ENCODE peak calls at places on chromosomes 16 and 17, in ten cellular contexts. A is thoracic aorta, C is ovary, N is cardiac fibroblast, J is PC-3, I is lower lobe of right lung, Y is upper lobe of right lung, D is AG09319, K is left ventricle myocardium inferior, R is mammary epithelial cell. F is an unnamed sample.

GRCh38 chr17:17721140-17721668 is 39.9 kb downstream of the RAI1 start:
- DNase-seq in Y (no peak), J (peak), I (no peak), A (no peak), D (no peak), C (no peak), N (no peak), K (no peak), R (no peak), F (no peak)

GRCh38 chr16:4500283-4500682 is 24.1 kb downstream of the HMOX2 start:
- DNase-seq in C (no peak), N (peak), I (no peak), A (no peak), Y (no peak), R (peak), K (no peak), J (peak), D (no peak), F (no peak)

GRCh38 chr16:24668481-24669001 is 60.9 kb upstream of the TNRC6A start:
- DNase-seq in D (peak), C (peak), N (peak), Y (no peak), A (peak), R (peak), J (no peak), K (no peak), I (no peak), F (no peak)

GRCh38 chr17:55120651-55121050 is 144.1 kb upstream of the HLF start:
- DNase-seq in R (no peak), Y (no peak), K (no peak), N (no peak), J (no peak), C (no peak), D (no peak), A (no peak), I (no peak), F (no peak)

GRCh38 chr16:26644912-26645543 is 421.7 kb upstream of the C16orf82 start:
- DNase-seq in N (no peak), I (no peak), J (no peak), D (no peak), R (no peak), A (no peak), Y (no peak), C (no peak), K (no peak), F (no peak)

GRCh38 chr16:65223335-65223734 is 101.5 kb upstream of the CDH11 start:
- DNase-seq in C (no peak), J (no peak), N (no peak), R (no peak), K (no peak), I (no peak), D (no peak), Y (no peak), A (no peak), F (no peak)

GRCh38 chr17:4375039-4375748 is 8.7 kb upstream of the UBE2G1 start:
- DNase-seq in R (no peak), N (no peak), Y (no peak), C (no peak), K (no peak), A (no peak), D (no peak), J (no peak), I (peak), F (no peak)

GRCh38 chr16:2004795-2005517 is 4.7 kb downstream of the ZNF598 start:
- DNase-seq in D (no peak), C (no peak), N (no peak), Y (no peak), K (no peak), I (no peak), J (no peak), A (no peak), R (no peak), F (peak)

GRCh38 chr17:14080847-14081251 is 11.5 kb downstream of the COX10 start:
- DNase-seq in Y (no peak), A (no peak), N (peak), I (no peak), C (no peak), D (no peak), R (no peak), J (no peak), K (no peak), F (no peak)

GRCh38 chr17:66373944-66374817 is 71.8 kb downstream of the PRKCA start:
- DNase-seq in A (no peak), C (no peak), N (peak), K (peak), I (no peak), R (no peak), D (no peak), J (no peak), Y (no peak), F (peak)

GRCh38 chr17:33200587-33200986 is 92.5 kb downstream of the ASIC2 start:
- DNase-seq in N (no peak), D (no peak), K (no peak), R (peak), A (no peak), C (no peak), I (no peak), Y (no peak), J (peak), F (no peak)

GRCh38 chr17:81961087-81961514 is at the start of gene NOTUM:
- DNase-seq in I (no peak), N (peak), K (no peak), J (peak), C (no peak), D (no peak), A (no peak), Y (no peak), R (no peak), F (no peak)

GRCh38 chr17:64635647-64636305 is 26.3 kb downstream of the SMURF2 start:
- DNase-seq in D (peak), N (peak), R (peak), J (peak), K (no peak), A (no peak), Y (no peak), I (no peak), C (no peak), F (no peak)

GRCh38 chr17:45768000-45768399 is 16.1 kb upstream of the CRHR1 start:
- DNase-seq in J (peak), A (no peak), N (no peak), R (no peak), Y (no peak), K (no peak), D (no peak), I (no peak), C (no peak), F (no peak)

GRCh38 chr17:75124041-75124818 is 7.3 kb downstream of the NT5C start:
- DNase-seq in D (no peak), I (peak), C (peak), Y (peak), A (no peak), J (peak), N (peak), R (peak), K (peak), F (peak)

DNA sequence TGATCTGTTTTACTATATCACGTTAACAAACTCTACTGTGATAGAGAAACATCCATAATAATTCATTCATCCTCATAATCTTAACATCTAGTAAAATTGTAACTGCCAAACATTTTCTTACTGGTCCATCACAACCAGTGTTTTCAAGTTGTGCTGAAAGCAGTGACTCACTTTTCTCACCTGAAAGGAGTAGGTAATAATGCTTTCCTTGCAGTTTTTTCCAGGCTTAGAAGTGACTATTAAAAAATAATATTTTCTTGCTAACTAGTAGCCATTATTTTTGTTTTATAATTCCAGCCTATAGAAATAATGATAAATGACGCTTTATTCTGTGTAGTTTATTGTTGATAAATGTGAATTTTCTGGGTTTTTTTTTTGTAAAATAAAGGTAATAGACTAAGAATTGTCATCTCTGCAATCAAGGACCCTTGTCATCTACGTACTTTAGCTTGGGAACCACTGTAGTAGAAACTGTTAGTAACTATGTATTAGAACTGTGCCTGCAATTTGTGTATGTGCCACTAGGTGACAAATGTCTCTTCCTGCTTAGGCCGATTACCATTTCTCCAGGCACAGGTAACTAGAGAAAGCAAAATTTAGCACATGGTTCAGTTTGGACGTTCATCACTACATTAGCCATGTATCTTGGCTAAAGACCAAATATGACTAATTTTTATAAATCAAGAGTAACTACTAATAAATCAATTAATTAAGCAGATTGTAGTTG is 409.4 kb upstream of the ERCC4 start:
- DNase-seq in D (no peak), N (no peak), J (peak), A (no peak), C (no peak), I (no peak), Y (no peak), K (no peak), R (no peak), F (no peak)
- TF ChIP-seq CTCF in D (no peak), N (no peak), J (peak), A (no peak), C (no peak), I (no peak), Y (no peak), K (peak), R (peak), F (no peak)

DNA sequence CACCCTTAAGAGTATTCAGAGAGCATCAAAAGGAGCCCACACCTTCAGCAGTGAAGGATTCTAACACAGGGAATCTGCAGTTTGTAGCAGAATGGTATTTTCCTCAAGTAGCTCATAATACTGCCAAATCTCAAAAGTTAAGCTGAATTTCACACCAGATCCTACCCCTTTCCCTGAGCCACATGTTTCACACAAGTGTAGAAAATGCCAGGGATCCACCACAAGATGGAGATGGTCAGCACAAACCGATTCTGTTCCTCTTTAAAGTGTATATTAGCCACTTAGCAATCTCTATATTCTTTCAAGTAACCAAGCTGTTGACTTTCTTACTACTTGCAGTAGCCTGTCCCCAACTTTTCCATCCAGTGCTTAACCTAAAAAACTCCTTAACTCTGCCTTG is 13.2 kb downstream of the GINS2 start:
- DNase-seq in C (no peak), J (no peak), N (peak), A (no peak), D (no peak), Y (no peak), K (no peak), R (no peak), I (no peak), F (no peak)
- TF ChIP-seq CTCF in C (no peak), J (peak), N (peak), A (no peak), D (peak), Y (peak), K (peak), R (peak), I (no peak), F (peak)

GRCh38 chr17:28878158-28878910 is 19.2 kb downstream of the FLOT2 start:
- DNase-seq in Y (no peak), D (no peak), K (no peak), I (no peak), J (no peak), R (peak), C (no peak), N (peak), A (no peak), F (no peak)

GRCh38 chr17:28880572-28880945 is 17.0 kb downstream of the FLOT2 start:
- DNase-seq in Y (no peak), K (no peak), C (no peak), R (peak), N (no peak), D (no peak), A (no peak), J (no peak), I (peak), F (no peak)

GRCh38 chr17:28879886-28880571 is 17.5 kb downstream of the FLOT2 start:
- DNase-seq in A (no peak), Y (no peak), J (no peak), R (no peak), C (no peak), K (no peak), D (no peak), N (no peak), I (no peak), F (no peak)

GRCh38 chr17:28881533-28882056 is 15.9 kb downstream of the FLOT2 start:
- DNase-seq in K (no peak), R (no peak), N (no peak), J (no peak), Y (no peak), C (no peak), A (no peak), D (no peak), I (no peak), F (peak)

GRCh38 chr17:28878981-28879380 is 18.6 kb downstream of the FLOT2 start:
- DNase-seq in D (no peak), N (peak), A (no peak), J (peak), Y (no peak), R (peak), C (no peak), I (no peak), K (no peak), F (no peak)
- TF ChIP-seq CTCF in D (peak), N (peak), A (no peak), J (peak), Y (peak), R (peak), C (no peak), I (no peak), K (no peak), F (no peak)

GRCh38 chr16:12027558-12027957 is 51.0 kb downstream of the SNX29 start:
- DNase-seq in A (no peak), D (no peak), N (no peak), R (no peak), C (no peak), Y (no peak), K (no peak), J (no peak), I (no peak), F (no peak)

GRCh38 chr16:12025926-12026325 is 49.4 kb downstream of the SNX29 start:
- DNase-seq in R (no peak), N (no peak), K (no peak), A (no peak), J (no peak), D (no peak), I (no peak), Y (no peak), C (no peak), F (no peak)

GRCh38 chr16:12027091-12027490 is 50.6 kb downstream of the SNX29 start:
- DNase-seq in Y (no peak), A (no peak), D (no peak), N (no peak), C (no peak), K (no peak), I (no peak), R (peak), J (peak), F (peak)

GRCh38 chr16:12025472-12025871 is 48.9 kb downstream of the SNX29 start:
- DNase-seq in Y (no peak), N (no peak), D (no peak), K (no peak), R (no peak), J (no peak), I (no peak), A (no peak), C (no peak), F (no peak)

DNA sequence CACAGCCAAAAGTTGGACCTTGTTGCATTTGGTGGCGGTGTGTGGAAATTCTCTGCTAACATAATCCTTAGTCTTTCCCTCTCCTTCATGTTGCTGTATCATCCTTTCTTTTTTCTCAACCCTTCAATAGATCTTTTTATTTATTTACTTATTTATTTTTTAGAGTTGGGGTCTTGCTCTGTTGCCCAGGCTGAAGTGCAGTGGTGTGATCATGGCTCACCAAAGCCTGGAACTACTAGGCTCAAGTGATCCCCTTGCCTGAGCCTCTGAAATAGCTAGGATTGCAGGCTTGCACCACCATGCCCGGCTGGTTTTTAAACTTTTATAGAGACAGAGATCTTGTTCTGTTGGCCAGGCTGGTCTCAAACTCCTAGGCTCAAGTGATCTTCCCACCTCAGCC is 51.7 kb downstream of the SNX29 start:
- DNase-seq in C (no peak), Y (no peak), R (no peak), K (no peak), N (no peak), A (no peak), I (no peak), D (no peak), J (no peak), F (no peak)
- TF ChIP-seq CTCF in C (no peak), Y (no peak), R (no peak), K (no peak), N (no peak), A (no peak), I (no peak), D (no peak), J (no peak), F (no peak)

GRCh38 chr17:231966-232807 is 50.7 kb upstream of the DOC2B start:
- DNase-seq in A (no peak), I (no peak), C (peak), J (no peak), K (peak), Y (peak), N (no peak), D (no peak), R (no peak), F (no peak)
- TF ChIP-seq CTCF in A (no peak), I (no peak), C (no peak), J (no peak), K (no peak), Y (no peak), N (no peak), D (no peak), R (no peak), F (no peak)

GRCh38 chr16:3038896-3039295 is 2.2 kb upstream of the BICDL2 start:
- DNase-seq in R (no peak), N (no peak), A (no peak), I (no peak), D (no peak), J (no peak), C (no peak), K (no peak), Y (no peak), F (no peak)
- TF ChIP-seq CTCF in R (no peak), N (no peak), A (no peak), I (no peak), D (no peak), J (no peak), C (no peak), K (no peak), Y (no peak), F (no peak)